ENCODE peak calls at places on chromosome 10, in four cellular contexts. V, U, J and P are unnamed samples.

GRCh38 chr10:95729323-95730055 is 26.5 kb upstream of the ENTPD1 start:
- DNase-seq in V (peak; percentile 25), J (no peak), U (no peak), P (no peak)

GRCh38 chr10:62018141-62018911 is 116.8 kb downstream of the ARID5B start:
- DNase-seq in V (no peak), U (no peak), J (no peak), P (no peak)

GRCh38 chr10:6406220-6407033 is 173.6 kb downstream of the PRKCQ start:
- DNase-seq in V (no peak), U (peak; percentile 45), J (peak; percentile 55), P (peak; percentile 58)

GRCh38 chr10:123882681-123883445 is 8.7 kb downstream of the CPXM2 start:
- DNase-seq in J (no peak), V (no peak), U (no peak), P (no peak)

GRCh38 chr10:86178401-86179142 is 188.0 kb downstream of the GRID1 start:
- DNase-seq in U (no peak), J (no peak), V (peak; percentile 73), P (no peak)

GRCh38 chr10:19245889-19246841 is 197.6 kb downstream of the MALRD1 start:
- DNase-seq in V (peak; percentile 16), J (no peak), U (no peak), P (peak; percentile 18)

GRCh38 chr10:92914478-92915066 is 66.3 kb downstream of the EXOC6 start:
- DNase-seq in V (peak; percentile 83), J (peak; percentile 58), U (peak; percentile 30), P (peak; percentile 80)

GRCh38 chr10:34906021-34906965 is 91.2 kb upstream of the PARD3 start:
- DNase-seq in U (peak; percentile 93), V (peak; percentile 63), J (no peak), P (no peak)

GRCh38 chr10:78081292-78081691 is 47.6 kb downstream of the RPS24 start:
- DNase-seq in V (no peak), J (no peak), U (no peak), P (no peak)

GRCh38 chr10:18719811-18720210 is 60.6 kb downstream of the ARL5B start:
- DNase-seq in U (no peak), J (peak; percentile 77), V (no peak), P (no peak)

GRCh38 chr10:59606551-59606961 is 103.1 kb downstream of the SLC16A9 start:
- DNase-seq in J (peak; percentile 63), U (peak; percentile 28), V (no peak), P (peak; percentile 39)

GRCh38 chr10:14074062-14074884 is 256.5 kb downstream of the FRMD4A start:
- DNase-seq in J (peak; percentile 95), V (no peak), U (peak; percentile 97), P (peak; percentile 99)

GRCh38 chr10:103666109-103666508 is 172.6 kb downstream of the NEURL1 start:
- DNase-seq in J (peak; percentile 20), U (no peak), V (peak; percentile 77), P (peak; percentile 37)

GRCh38 chr10:123995082-123995460 is 98.3 kb downstream of the CHST15 start:
- DNase-seq in U (no peak), J (no peak), V (no peak), P (no peak)

GRCh38 chr10:72254891-72255568 is 18.7 kb upstream of the DDIT4 start:
- DNase-seq in J (no peak), U (peak; percentile 75), V (peak; percentile 90), P (peak; percentile 87)

GRCh38 chr10:24683554-24683953 is 40.1 kb downstream of the ARHGAP21 start:
- DNase-seq in J (no peak), V (no peak), U (no peak), P (no peak)

GRCh38 chr10:24680647-24681475 is 42.8 kb downstream of the ARHGAP21 start:
- DNase-seq in J (peak; percentile 18), U (no peak), V (no peak), P (peak; percentile 43)

GRCh38 chr10:24685958-24686540 is 37.6 kb downstream of the ARHGAP21 start:
- DNase-seq in U (no peak), J (no peak), V (no peak), P (peak; percentile 71)

GRCh38 chr10:24678757-24679156 is 44.9 kb downstream of the ARHGAP21 start:
- DNase-seq in U (no peak), J (no peak), V (no peak), P (no peak)

DNA sequence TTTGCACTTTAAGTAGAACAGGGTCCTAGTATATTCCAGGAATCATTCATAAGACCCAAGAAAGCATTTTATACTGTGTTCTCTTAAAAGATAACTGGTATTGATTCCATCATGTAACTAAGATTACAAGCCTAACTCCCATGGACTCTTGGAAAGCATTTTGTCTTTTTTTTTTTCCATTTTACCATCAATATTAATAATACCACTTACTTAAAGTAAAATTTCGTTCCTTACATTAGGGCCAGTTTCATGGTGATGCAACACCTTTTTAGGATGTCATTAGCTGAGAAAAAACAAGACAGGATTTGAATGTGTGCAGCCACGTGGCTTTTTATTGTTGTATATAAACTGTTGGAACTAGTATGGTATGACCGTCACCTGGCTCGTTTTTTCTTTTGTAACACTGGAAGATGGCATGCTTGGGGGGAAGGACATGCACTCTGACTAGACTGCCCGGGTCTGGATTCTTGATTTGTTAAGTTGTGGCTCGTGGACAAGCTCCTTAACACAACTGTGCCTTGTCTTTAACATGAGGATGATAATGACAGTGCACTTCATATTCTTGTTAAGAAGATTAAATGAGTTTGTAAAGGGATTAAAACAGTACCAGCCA is 42.1 kb downstream of the ARHGAP21 start:
- DNase-seq in U (peak; percentile 37), V (no peak), J (no peak), P (no peak)
- H3K4me1 ChIP-seq in U (no peaks in the 10 kb centered on the region), V (no peaks in the 10 kb centered on the region), J (peaks cover 14% of the 10 kb centered on the region), P (peaks cover 21% of the 10 kb centered on the region)

DNA sequence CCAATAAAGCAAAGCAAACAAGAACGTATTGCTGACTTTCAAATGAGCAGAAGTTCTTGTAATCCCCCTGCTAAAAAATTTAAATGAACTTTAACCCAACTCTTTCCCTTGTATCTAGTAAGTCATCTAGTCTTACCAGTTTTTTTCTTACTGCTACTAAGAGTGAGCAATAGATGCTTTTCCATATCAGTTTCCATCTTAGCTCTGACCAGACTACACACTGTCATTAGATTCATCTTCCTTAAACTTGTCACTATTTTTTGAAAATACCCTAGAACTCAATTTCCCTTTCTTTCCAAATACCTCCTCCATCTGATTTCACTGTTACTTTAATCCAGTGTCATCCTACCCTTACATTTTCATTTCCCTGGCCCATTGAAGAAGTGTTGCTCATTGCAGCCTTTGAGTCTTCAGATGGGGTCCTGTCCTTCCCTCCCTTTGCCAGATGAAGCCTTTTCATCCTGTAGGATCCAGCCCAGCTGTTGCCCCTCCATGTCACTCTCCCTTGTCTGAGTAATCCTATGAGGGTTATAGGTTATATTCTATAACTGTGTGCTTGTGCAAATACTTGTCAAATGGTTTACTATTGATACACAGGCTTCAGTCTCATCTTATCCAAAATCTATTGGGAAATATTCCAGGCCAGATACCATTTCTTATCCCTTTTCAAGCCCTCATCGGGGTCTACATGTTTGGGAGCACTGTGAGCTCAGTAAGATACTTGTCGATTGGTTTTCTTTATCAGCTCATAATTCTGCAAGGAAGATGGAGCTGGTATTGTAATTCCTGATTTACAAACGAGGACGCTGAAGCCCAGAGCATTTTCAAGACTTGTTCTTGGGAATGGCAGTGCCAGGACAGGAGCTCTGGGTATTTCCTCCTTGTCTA is 51.5 kb upstream of the ITGB1 start:
- DNase-seq in J (no peak), V (no peak), U (no peak), P (no peak)
- H3K9ac ChIP-seq in J (peak overlapping the region; percentile 11), V (no peak overlapping the region), U (peak overlapping the region; percentile 50), P (peak overlapping the region; percentile 68)

GRCh38 chr10:12587408-12587807 is 238.1 kb downstream of the CAMK1D start:
- DNase-seq in U (no peak), J (peak; percentile 3), V (no peak), P (no peak)

GRCh38 chr10:12583891-12584595 is 234.7 kb downstream of the CAMK1D start:
- DNase-seq in J (no peak), V (no peak), U (no peak), P (no peak)

GRCh38 chr10:12589271-12589670 is 239.9 kb downstream of the CAMK1D start:
- DNase-seq in V (no peak), U (no peak), J (no peak), P (no peak)

GRCh38 chr10:12588091-12588850 is 238.9 kb downstream of the CAMK1D start:
- DNase-seq in V (no peak), J (peak; percentile 63), U (no peak), P (no peak)

DNA sequence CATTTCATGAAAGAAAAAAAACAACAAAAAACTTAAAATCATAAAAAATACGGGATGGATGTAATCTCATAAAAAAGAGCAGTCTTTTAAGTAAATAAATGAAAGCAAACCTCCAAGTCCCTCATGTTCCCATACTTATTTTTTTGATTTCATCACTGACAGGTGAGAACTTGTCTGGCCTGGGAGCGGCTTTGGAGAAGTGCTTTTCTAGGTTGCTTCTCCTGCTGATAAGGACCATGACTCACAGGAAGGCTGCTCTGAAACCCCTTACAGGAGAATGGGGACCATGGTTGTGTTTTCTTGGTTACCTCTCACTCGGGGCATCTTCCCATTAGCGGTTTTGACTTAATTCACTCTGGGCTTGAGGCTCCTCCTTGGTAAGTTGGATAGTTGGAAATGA is 237.4 kb downstream of the CAMK1D start:
- DNase-seq in V (peak; percentile 10), J (no peak), U (peak; percentile 47), P (no peak)
- H3K4me3 ChIP-seq in V (no peak overlapping the region), J (no peak overlapping the region), U (no peak overlapping the region), P (no peak overlapping the region)

DNA sequence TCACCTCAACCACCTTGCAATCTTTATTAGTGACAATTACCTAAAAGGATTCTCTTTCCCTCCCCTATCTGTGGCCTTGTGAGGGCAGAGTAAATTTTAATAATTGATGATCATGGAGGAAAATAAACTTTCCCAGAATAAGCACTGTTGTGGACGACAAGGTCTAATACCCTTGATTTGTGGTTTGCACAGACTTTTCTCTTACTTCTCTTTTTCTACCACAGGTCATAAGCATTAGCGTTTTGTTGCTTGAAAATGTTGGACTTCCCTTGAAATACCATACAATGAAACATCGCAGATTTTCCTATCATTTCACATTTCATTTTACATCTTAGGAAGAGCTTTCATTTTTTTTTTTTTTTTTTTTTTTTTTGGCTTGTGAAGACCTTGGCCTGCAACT is 188.1 kb upstream of the TMEM72 start:
- DNase-seq in J (no peak), V (no peak), U (no peak), P (no peak)
- H3K4me1 ChIP-seq in J (peaks cover 26% of the 10 kb centered on the region), V (no peaks in the 10 kb centered on the region), U (peaks cover 8% of the 10 kb centered on the region), P (peaks cover 33% of the 10 kb centered on the region)

DNA sequence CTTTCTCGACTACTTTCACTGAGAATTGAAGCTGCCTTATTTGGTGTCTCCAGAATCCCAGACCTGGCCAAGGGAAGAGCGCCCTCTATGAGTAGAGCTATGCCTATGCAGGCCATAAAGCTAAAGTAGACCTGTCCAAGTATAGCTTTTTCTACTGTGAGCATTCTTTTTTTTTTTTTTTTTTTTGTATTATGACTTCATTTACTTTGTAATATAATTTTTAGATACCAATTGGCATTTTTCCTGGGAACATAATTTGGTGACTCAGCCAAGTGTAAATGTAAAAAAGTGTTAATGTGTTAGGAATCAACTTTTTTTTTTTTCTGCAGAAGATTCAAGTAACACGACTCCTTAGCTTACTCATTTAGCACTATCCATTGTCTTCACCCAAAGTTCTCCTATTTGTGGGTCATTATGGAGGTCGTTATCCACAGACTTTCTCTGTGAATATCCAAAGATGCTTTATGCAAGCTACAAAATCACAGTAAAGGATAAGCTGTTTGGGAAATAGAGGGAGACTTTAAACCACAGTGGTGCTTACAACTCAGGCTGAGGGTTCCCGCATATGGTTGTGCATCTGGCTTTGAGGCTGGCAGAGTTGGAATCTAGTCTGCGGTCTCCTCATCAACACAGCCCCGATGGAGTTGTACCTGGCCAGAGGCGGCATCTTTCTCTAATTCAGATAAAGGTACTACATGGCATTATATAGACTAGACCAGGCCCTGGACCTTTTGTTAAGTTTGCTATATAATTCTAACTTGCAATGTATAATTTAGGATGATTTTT is 1040.2 kb upstream of the SORCS1 start:
- DNase-seq in J (peak; percentile 76), V (peak; percentile 76), U (peak; percentile 55), P (peak; percentile 70)
- H3K9ac ChIP-seq in J (no peak overlapping the region), V (no peak overlapping the region), U (no peak overlapping the region), P (no peak overlapping the region)